ENCODE peak calls at places on chromosomes 5 and 9, in nine cellular contexts. One of them, this sample, is unnamed.

GRCh38 chr5:73815631-73816030 is 189.6 kb downstream of the ARHGEF28 start:
- DNase-seq in HT1080: no peak
- DNase-seq in AG04449: no peak
- DNase-seq in RPMI7951: no peak
- DNase-seq in astrocyte of the cerebellum: no peak
- DNase-seq in GDM1: no peak
- DNase-seq in DMS79 treated with DMSO at 0.1 percent for 48 hours: no peak
- DNase-seq in aorta: no peak
- DNase-seq in fibroblast of mammary gland: no peak
- DNase-seq in this sample: no peak

GRCh38 chr5:7261049-7261448 is 134.9 kb upstream of the ADCY2 start:
- DNase-seq in HT1080: peak; percentile 58
- DNase-seq in AG04449: peak; percentile 17
- DNase-seq in RPMI7951: peak; percentile 27
- DNase-seq in astrocyte of the cerebellum: peak; percentile 57
- DNase-seq in GDM1: peak; percentile 0
- DNase-seq in DMS79 treated with DMSO at 0.1 percent for 48 hours: no peak
- DNase-seq in aorta: no peak
- DNase-seq in fibroblast of mammary gland: peak; percentile 65
- DNase-seq in this sample: peak; percentile 12

GRCh38 chr5:32223972-32224608 is 50.0 kb upstream of the GOLPH3 start:
- DNase-seq in HT1080: peak; percentile 51
- DNase-seq in AG04449: peak; percentile 59
- DNase-seq in RPMI7951: peak; percentile 65
- DNase-seq in astrocyte of the cerebellum: no peak
- DNase-seq in GDM1: no peak
- DNase-seq in DMS79 treated with DMSO at 0.1 percent for 48 hours: no peak
- DNase-seq in aorta: no peak
- DNase-seq in fibroblast of mammary gland: peak; percentile 52
- DNase-seq in this sample: no peak

GRCh38 chr5:142012792-142013388 is at the start of gene GNPDA1:
- DNase-seq in HT1080: peak; percentile 76
- DNase-seq in AG04449: no peak
- DNase-seq in RPMI7951: peak; percentile 79
- DNase-seq in astrocyte of the cerebellum: no peak
- DNase-seq in GDM1: peak; percentile 75
- DNase-seq in DMS79 treated with DMSO at 0.1 percent for 48 hours: peak; percentile 37
- DNase-seq in aorta: peak; percentile 93
- DNase-seq in fibroblast of mammary gland: peak; percentile 77
- DNase-seq in this sample: no peak

GRCh38 chr9:125142560-125143376 is 560 bp downstream of the SCAI start:
- DNase-seq in HT1080: no peak
- DNase-seq in AG04449: no peak
- DNase-seq in RPMI7951: no peak
- DNase-seq in astrocyte of the cerebellum: no peak
- DNase-seq in GDM1: no peak
- DNase-seq in DMS79 treated with DMSO at 0.1 percent for 48 hours: peak; percentile 17
- DNase-seq in aorta: no peak
- DNase-seq in fibroblast of mammary gland: no peak
- DNase-seq in this sample: no peak

GRCh38 chr5:32274548-32275420 is 38.0 kb downstream of the MTMR12 start:
- DNase-seq in HT1080: peak; percentile 84
- DNase-seq in AG04449: no peak
- DNase-seq in RPMI7951: no peak
- DNase-seq in astrocyte of the cerebellum: no peak
- DNase-seq in GDM1: no peak
- DNase-seq in DMS79 treated with DMSO at 0.1 percent for 48 hours: no peak
- DNase-seq in aorta: no peak
- DNase-seq in fibroblast of mammary gland: peak; percentile 67
- DNase-seq in this sample: no peak

GRCh38 chr9:82598254-82599039 is 464.5 kb downstream of the RASEF start:
- DNase-seq in HT1080: no peak
- DNase-seq in AG04449: no peak
- DNase-seq in RPMI7951: no peak
- DNase-seq in astrocyte of the cerebellum: no peak
- DNase-seq in GDM1: no peak
- DNase-seq in DMS79 treated with DMSO at 0.1 percent for 48 hours: no peak
- DNase-seq in aorta: no peak
- DNase-seq in fibroblast of mammary gland: no peak
- DNase-seq in this sample: no peak

GRCh38 chr9:136953771-136954269 is 1.7 kb downstream of the LCN12 start:
- DNase-seq in HT1080: no peak
- DNase-seq in AG04449: no peak
- DNase-seq in RPMI7951: no peak
- DNase-seq in astrocyte of the cerebellum: no peak
- DNase-seq in GDM1: no peak
- DNase-seq in DMS79 treated with DMSO at 0.1 percent for 48 hours: no peak
- DNase-seq in aorta: no peak
- DNase-seq in fibroblast of mammary gland: no peak
- DNase-seq in this sample: no peak

GRCh38 chr9:744046-744712 is 97.3 kb upstream of the DMRT1 start:
- DNase-seq in HT1080: no peak
- DNase-seq in AG04449: no peak
- DNase-seq in RPMI7951: no peak
- DNase-seq in astrocyte of the cerebellum: no peak
- DNase-seq in GDM1: no peak
- DNase-seq in DMS79 treated with DMSO at 0.1 percent for 48 hours: no peak
- DNase-seq in aorta: no peak
- DNase-seq in fibroblast of mammary gland: no peak
- DNase-seq in this sample: no peak